ENCODE peak calls at places on chromosomes 4 and X, in eight cellular contexts. One of them, this sample, is unnamed.

GRCh38 chrX:39439910-39440733 is 638.9 kb downstream of the MID1IP1 start:
- DNase-seq in choroid plexus epithelial cell: no peak
- DNase-seq in tibial artery: no peak
- DNase-seq in ovary: no peak
- DNase-seq in osteocyte: no peak
- DNase-seq in CD4-positive, alpha-beta T cell: no peak
- DNase-seq in astrocyte of the cerebellum: no peak
- DNase-seq in anterior cingulate cortex: no peak
- DNase-seq in this sample: no peak

GRCh38 chr4:14111730-14112171 is 484.2 kb upstream of the BOD1L1 start:
- DNase-seq in choroid plexus epithelial cell: no peak
- DNase-seq in tibial artery: no peak
- DNase-seq in ovary: no peak
- DNase-seq in osteocyte: no peak
- DNase-seq in CD4-positive, alpha-beta T cell: no peak
- DNase-seq in astrocyte of the cerebellum: peak
- DNase-seq in anterior cingulate cortex: no peak
- DNase-seq in this sample: no peak

GRCh38 chr4:97953171-97953570 is 190.1 kb downstream of the STPG2 start:
- DNase-seq in choroid plexus epithelial cell: no peak
- DNase-seq in tibial artery: no peak
- DNase-seq in ovary: no peak
- DNase-seq in osteocyte: no peak
- DNase-seq in CD4-positive, alpha-beta T cell: no peak
- DNase-seq in astrocyte of the cerebellum: no peak
- DNase-seq in anterior cingulate cortex: no peak
- DNase-seq in this sample: no peak

GRCh38 chr4:6374575-6374974 is 97.8 kb downstream of the PPP2R2C start:
- DNase-seq in choroid plexus epithelial cell: no peak
- DNase-seq in tibial artery: no peak
- DNase-seq in ovary: no peak
- DNase-seq in osteocyte: no peak
- DNase-seq in CD4-positive, alpha-beta T cell: no peak
- DNase-seq in astrocyte of the cerebellum: no peak
- DNase-seq in anterior cingulate cortex: no peak
- DNase-seq in this sample: no peak

GRCh38 chr4:130722370-130722769 is 1626.4 kb downstream of the C4orf33 start:
- DNase-seq in choroid plexus epithelial cell: no peak
- DNase-seq in tibial artery: no peak
- DNase-seq in ovary: no peak
- DNase-seq in osteocyte: no peak
- DNase-seq in CD4-positive, alpha-beta T cell: no peak
- DNase-seq in astrocyte of the cerebellum: no peak
- DNase-seq in anterior cingulate cortex: no peak
- DNase-seq in this sample: no peak

GRCh38 chrX:150409964-150410363 is 46.8 kb downstream of the MAMLD1 start:
- DNase-seq in choroid plexus epithelial cell: no peak
- DNase-seq in tibial artery: no peak
- DNase-seq in ovary: no peak
- DNase-seq in osteocyte: no peak
- DNase-seq in CD4-positive, alpha-beta T cell: no peak
- DNase-seq in astrocyte of the cerebellum: no peak
- DNase-seq in anterior cingulate cortex: no peak
- DNase-seq in this sample: no peak

GRCh38 chr4:138406881-138407280 is 164.7 kb upstream of the SLC7A11 start:
- DNase-seq in choroid plexus epithelial cell: peak
- DNase-seq in tibial artery: no peak
- DNase-seq in ovary: no peak
- DNase-seq in osteocyte: no peak
- DNase-seq in CD4-positive, alpha-beta T cell: no peak
- DNase-seq in astrocyte of the cerebellum: no peak
- DNase-seq in anterior cingulate cortex: no peak
- DNase-seq in this sample: peak

GRCh38 chr4:90419124-90419711 is 292.0 kb downstream of the CCSER1 start:
- DNase-seq in choroid plexus epithelial cell: peak
- DNase-seq in tibial artery: no peak
- DNase-seq in ovary: no peak
- DNase-seq in osteocyte: no peak
- DNase-seq in CD4-positive, alpha-beta T cell: no peak
- DNase-seq in astrocyte of the cerebellum: peak
- DNase-seq in anterior cingulate cortex: no peak
- DNase-seq in this sample: no peak

GRCh38 chr4:165489786-165490185 is 111.0 kb downstream of the CPE start:
- DNase-seq in choroid plexus epithelial cell: peak
- DNase-seq in tibial artery: no peak
- DNase-seq in ovary: no peak
- DNase-seq in osteocyte: no peak
- DNase-seq in CD4-positive, alpha-beta T cell: no peak
- DNase-seq in astrocyte of the cerebellum: no peak
- DNase-seq in anterior cingulate cortex: no peak
- DNase-seq in this sample: no peak